ENCODE peak calls at places on chromosomes 5 and 9, in five cellular contexts. One of them, this sample, is unnamed. For H3K4me1, the result is how much of the 10 kb centered on the place peaks cover.

GRCh38 chr9:4339357-4339756 is 39.5 kb upstream of the GLIS3 start:
- DNase-seq in tibial artery: peak
- DNase-seq in uterus: peak
- DNase-seq in heart right ventricle: peak
- DNase-seq in psoas muscle: peak
- DNase-seq in this sample: peak

GRCh38 chr5:16544607-16545374 is 72.0 kb downstream of the RETREG1 start:
- DNase-seq in tibial artery: no peak
- DNase-seq in uterus: no peak
- DNase-seq in heart right ventricle: no peak
- DNase-seq in psoas muscle: no peak
- DNase-seq in this sample: no peak

GRCh38 chr5:111502976-111503375 is 9.4 kb downstream of the STARD4 start:
- DNase-seq in tibial artery: no peak
- DNase-seq in uterus: no peak
- DNase-seq in heart right ventricle: no peak
- DNase-seq in psoas muscle: no peak
- DNase-seq in this sample: no peak

GRCh38 chr9:31137151-31137849 is 1247.1 kb upstream of the ACO1 start:
- DNase-seq in tibial artery: no peak
- DNase-seq in uterus: no peak
- DNase-seq in heart right ventricle: no peak
- DNase-seq in psoas muscle: no peak
- DNase-seq in this sample: no peak

GRCh38 chr5:176665517-176665916 is 18.2 kb downstream of the TSPAN17 start:
- DNase-seq in tibial artery: no peak
- DNase-seq in uterus: no peak
- DNase-seq in heart right ventricle: no peak
- DNase-seq in psoas muscle: no peak
- DNase-seq in this sample: no peak

GRCh38 chr9:39588056-39588814 is 232.8 kb downstream of the SPATA31A1 start:
- DNase-seq in tibial artery: no peak
- DNase-seq in uterus: no peak
- DNase-seq in heart right ventricle: no peak
- DNase-seq in psoas muscle: peak
- DNase-seq in this sample: no peak

GRCh38 chr5:67182406-67182805 is 14.2 kb downstream of the CD180 start:
- DNase-seq in tibial artery: peak
- DNase-seq in uterus: peak
- DNase-seq in heart right ventricle: peak
- DNase-seq in psoas muscle: peak
- DNase-seq in this sample: no peak

GRCh38 chr9:95017062-95017461 is 290.6 kb downstream of the AOPEP start:
- DNase-seq in tibial artery: no peak
- DNase-seq in uterus: no peak
- DNase-seq in heart right ventricle: no peak
- DNase-seq in psoas muscle: no peak
- DNase-seq in this sample: no peak

GRCh38 chr5:172919525-172920446 is 39.4 kb upstream of the RPL26L1 start:
- DNase-seq in tibial artery: no peak
- DNase-seq in uterus: peak
- DNase-seq in heart right ventricle: no peak
- DNase-seq in psoas muscle: no peak
- DNase-seq in this sample: no peak

GRCh38 chr5:95923918-95924559 is 37.6 kb downstream of the ELL2 start:
- DNase-seq in tibial artery: no peak
- DNase-seq in uterus: no peak
- DNase-seq in heart right ventricle: no peak
- DNase-seq in psoas muscle: no peak
- DNase-seq in this sample: no peak

GRCh38 chr5:7436521-7436920 is 40.6 kb downstream of the ADCY2 start:
- DNase-seq in tibial artery: no peak
- DNase-seq in uterus: no peak
- DNase-seq in heart right ventricle: no peak
- DNase-seq in psoas muscle: peak
- DNase-seq in this sample: peak

GRCh38 chr5:53749611-53750010 is 189.2 kb downstream of the NDUFS4 start:
- DNase-seq in tibial artery: no peak
- DNase-seq in uterus: no peak
- DNase-seq in heart right ventricle: no peak
- DNase-seq in psoas muscle: no peak
- DNase-seq in this sample: no peak

GRCh38 chr9:78130853-78131252 is 99.2 kb upstream of the GNAQ start:
- DNase-seq in tibial artery: no peak
- DNase-seq in uterus: no peak
- DNase-seq in heart right ventricle: no peak
- DNase-seq in psoas muscle: no peak
- DNase-seq in this sample: no peak

GRCh38 chr5:42620579-42621216 is 135.9 kb upstream of the CCDC152 start:
- DNase-seq in tibial artery: no peak
- DNase-seq in uterus: no peak
- DNase-seq in heart right ventricle: no peak
- DNase-seq in psoas muscle: no peak
- DNase-seq in this sample: no peak

GRCh38 chr5:99060306-99061261 is 131.8 kb upstream of the CHD1 start:
- DNase-seq in tibial artery: peak
- DNase-seq in uterus: peak
- DNase-seq in heart right ventricle: peak
- DNase-seq in psoas muscle: peak
- DNase-seq in this sample: peak

GRCh38 chr5:79202076-79202475 is 33.9 kb upstream of the JMY start:
- DNase-seq in tibial artery: no peak
- DNase-seq in uterus: no peak
- DNase-seq in heart right ventricle: no peak
- DNase-seq in psoas muscle: no peak
- DNase-seq in this sample: no peak

GRCh38 chr5:139667730-139668063 is 19.5 kb downstream of the CXXC5 start:
- DNase-seq in tibial artery: no peak
- DNase-seq in uterus: no peak
- DNase-seq in heart right ventricle: no peak
- DNase-seq in psoas muscle: no peak
- DNase-seq in this sample: no peak
- H3K4me1 ChIP-seq in tibial artery: under half
- H3K4me1 ChIP-seq in uterus: under half
- H3K4me1 ChIP-seq in heart right ventricle: half or more
- H3K4me1 ChIP-seq in psoas muscle: half or more
- H3K4me1 ChIP-seq in this sample: under half

GRCh38 chr9:19969721-19970120 is 180.9 kb upstream of the SLC24A2 start:
- DNase-seq in tibial artery: no peak
- DNase-seq in uterus: no peak
- DNase-seq in heart right ventricle: no peak
- DNase-seq in psoas muscle: no peak
- DNase-seq in this sample: no peak

GRCh38 chr9:19965336-19965735 is 176.5 kb upstream of the SLC24A2 start:
- DNase-seq in tibial artery: no peak
- DNase-seq in uterus: no peak
- DNase-seq in heart right ventricle: no peak
- DNase-seq in psoas muscle: no peak
- DNase-seq in this sample: no peak

DNA sequence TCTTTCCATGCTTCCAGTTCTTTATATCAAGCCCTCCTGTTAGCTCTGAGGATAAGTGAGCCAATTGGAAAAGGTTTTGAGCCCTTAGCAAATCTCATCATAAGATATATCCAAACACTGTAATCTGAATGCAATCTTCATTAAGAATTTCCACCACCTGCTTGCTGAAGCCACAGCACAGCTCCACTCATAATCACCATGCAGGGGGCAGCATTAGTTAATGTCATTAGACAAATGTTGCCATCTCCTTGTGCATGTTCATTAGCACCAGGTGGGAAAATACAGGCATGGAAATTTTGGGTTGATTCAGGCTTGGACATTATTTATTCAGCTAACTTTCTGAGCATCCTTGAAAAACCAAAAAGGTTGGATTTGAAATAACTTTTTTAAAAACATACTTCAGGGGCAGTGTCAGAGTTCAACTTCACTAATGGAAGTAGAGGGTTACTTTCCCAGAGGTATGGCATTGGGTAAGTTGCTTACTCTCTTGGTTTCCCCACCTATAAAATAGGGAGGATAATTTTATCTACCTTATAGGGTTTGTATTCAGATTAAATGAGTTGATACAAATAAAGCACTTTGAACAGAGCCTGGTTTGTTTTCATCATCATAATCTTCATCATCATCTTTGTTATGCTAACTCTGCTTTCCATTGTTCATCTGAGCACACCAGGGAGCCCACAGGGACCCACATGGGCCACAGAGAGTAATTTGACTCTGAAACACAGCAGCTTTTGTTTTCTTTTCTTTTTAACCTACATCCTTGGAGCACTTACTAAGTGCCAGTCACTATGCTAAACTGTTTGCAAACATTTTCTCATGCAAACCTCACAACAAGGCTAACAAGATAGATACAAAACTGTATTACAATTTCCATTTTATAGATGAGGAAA is 179.0 kb upstream of the SLC24A2 start:
- DNase-seq in tibial artery: no peak
- DNase-seq in uterus: no peak
- DNase-seq in heart right ventricle: no peak
- DNase-seq in psoas muscle: no peak
- DNase-seq in this sample: no peak
- H3K4me3 ChIP-seq in tibial artery: no peak
- H3K4me3 ChIP-seq in uterus: no peak
- H3K4me3 ChIP-seq in heart right ventricle: no peak
- H3K4me3 ChIP-seq in psoas muscle: no peak
- H3K4me3 ChIP-seq in this sample: no peak

DNA sequence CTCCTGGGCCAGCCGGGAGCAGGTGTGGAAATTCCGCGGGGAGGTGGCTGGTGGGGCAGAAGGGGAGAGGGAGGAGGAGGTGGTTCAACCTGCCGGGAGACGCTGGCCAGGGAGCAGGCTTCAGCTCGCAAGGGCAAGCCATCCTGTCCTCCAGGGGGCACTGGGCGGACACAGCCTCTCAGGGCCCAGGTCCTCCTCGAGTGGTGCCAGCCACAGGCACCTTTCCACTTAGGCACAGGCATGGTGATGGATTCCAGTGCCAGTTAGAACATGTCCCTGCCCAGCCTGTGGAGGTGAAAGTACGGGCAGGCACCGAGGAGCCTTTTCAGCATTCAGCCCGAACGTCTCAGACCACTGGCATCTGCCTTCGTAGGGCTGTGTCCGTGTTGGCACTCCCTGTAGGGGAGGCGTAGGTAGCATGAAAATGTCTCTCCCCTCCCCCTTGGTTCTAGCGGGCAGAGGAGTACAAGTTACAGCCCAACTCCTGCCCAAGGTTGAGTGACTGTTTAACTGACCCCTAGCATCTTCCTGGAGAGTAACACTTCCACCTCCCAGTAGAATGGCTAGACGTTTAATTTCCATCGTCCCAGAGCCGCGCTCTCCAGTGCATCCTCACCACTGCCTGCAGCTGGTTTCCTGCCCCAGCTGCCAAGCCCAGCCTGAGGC is 48.9 kb downstream of the DAB2IP start:
- DNase-seq in tibial artery: peak
- DNase-seq in uterus: peak
- DNase-seq in heart right ventricle: peak
- DNase-seq in psoas muscle: peak
- DNase-seq in this sample: peak
- TF ChIP-seq CTCF in tibial artery: peak
- TF ChIP-seq CTCF in uterus: peak
- TF ChIP-seq CTCF in heart right ventricle: peak
- TF ChIP-seq CTCF in psoas muscle: peak
- TF ChIP-seq CTCF in this sample: peak

GRCh38 chr5:135604046-135604445 is 25.3 kb upstream of the CXCL14 start:
- DNase-seq in tibial artery: no peak
- DNase-seq in uterus: no peak
- DNase-seq in heart right ventricle: no peak
- DNase-seq in psoas muscle: no peak
- DNase-seq in this sample: no peak

GRCh38 chr5:135602882-135603721 is 24.3 kb upstream of the CXCL14 start:
- DNase-seq in tibial artery: no peak
- DNase-seq in uterus: no peak
- DNase-seq in heart right ventricle: no peak
- DNase-seq in psoas muscle: peak
- DNase-seq in this sample: no peak

GRCh38 chr5:135608361-135608760 is 29.6 kb upstream of the CXCL14 start:
- DNase-seq in tibial artery: no peak
- DNase-seq in uterus: no peak
- DNase-seq in heart right ventricle: no peak
- DNase-seq in psoas muscle: no peak
- DNase-seq in this sample: no peak

GRCh38 chr5:135606431-135606830 is 27.6 kb upstream of the CXCL14 start:
- DNase-seq in tibial artery: no peak
- DNase-seq in uterus: no peak
- DNase-seq in heart right ventricle: no peak
- DNase-seq in psoas muscle: no peak
- DNase-seq in this sample: no peak

GRCh38 chr5:135605221-135605620 is 26.4 kb upstream of the CXCL14 start:
- DNase-seq in tibial artery: no peak
- DNase-seq in uterus: no peak
- DNase-seq in heart right ventricle: no peak
- DNase-seq in psoas muscle: no peak
- DNase-seq in this sample: no peak
- H3K4me1 ChIP-seq in tibial artery: under half
- H3K4me1 ChIP-seq in uterus: under half
- H3K4me1 ChIP-seq in heart right ventricle: under half
- H3K4me1 ChIP-seq in psoas muscle: under half
- H3K4me1 ChIP-seq in this sample: under half

GRCh38 chr5:35867998-35868397 is 11.3 kb downstream of the IL7R start:
- DNase-seq in tibial artery: no peak
- DNase-seq in uterus: no peak
- DNase-seq in heart right ventricle: no peak
- DNase-seq in psoas muscle: no peak
- DNase-seq in this sample: no peak
- H3K4me3 ChIP-seq in tibial artery: no peak
- H3K4me3 ChIP-seq in uterus: no peak
- H3K4me3 ChIP-seq in heart right ventricle: no peak
- H3K4me3 ChIP-seq in psoas muscle: no peak
- H3K4me3 ChIP-seq in this sample: no peak

GRCh38 chr5:174491265-174491664 is 233.1 kb upstream of the MSX2 start:
- DNase-seq in tibial artery: no peak
- DNase-seq in uterus: no peak
- DNase-seq in heart right ventricle: no peak
- DNase-seq in psoas muscle: no peak
- DNase-seq in this sample: no peak

GRCh38 chr5:174490717-174491116 is 233.7 kb upstream of the MSX2 start:
- DNase-seq in tibial artery: no peak
- DNase-seq in uterus: no peak
- DNase-seq in heart right ventricle: no peak
- DNase-seq in psoas muscle: no peak
- DNase-seq in this sample: no peak

GRCh38 chr5:174491761-174492350 is 232.5 kb upstream of the MSX2 start:
- DNase-seq in tibial artery: no peak
- DNase-seq in uterus: no peak
- DNase-seq in heart right ventricle: no peak
- DNase-seq in psoas muscle: no peak
- DNase-seq in this sample: no peak

GRCh38 chr5:174489233-174489632 is 235.1 kb upstream of the MSX2 start:
- DNase-seq in tibial artery: no peak
- DNase-seq in uterus: no peak
- DNase-seq in heart right ventricle: no peak
- DNase-seq in psoas muscle: no peak
- DNase-seq in this sample: no peak

GRCh38 chr5:174489920-174490597 is 234.3 kb upstream of the MSX2 start:
- DNase-seq in tibial artery: no peak
- DNase-seq in uterus: no peak
- DNase-seq in heart right ventricle: no peak
- DNase-seq in psoas muscle: no peak
- DNase-seq in this sample: no peak
- TF ChIP-seq CTCF in tibial artery: no peak
- TF ChIP-seq CTCF in uterus: no peak
- TF ChIP-seq CTCF in heart right ventricle: no peak
- TF ChIP-seq CTCF in psoas muscle: no peak
- TF ChIP-seq CTCF in this sample: no peak